ENCODE peak calls at places on chromosomes 16 and 17, in six cellular contexts. L is K562, I is NCI-H748 treated with DMSO at 0.1 percent for 48 hours, N is Peyer's patch, T is NCI-H446, V is T-cell. B is an unnamed sample.

GRCh38 chr17:82267575-82268379 is 5.7 kb downstream of the CSNK1D start:
- DNase-seq in L (peak), I (no peak), N (peak), T (peak), V (no peak), B (peak)

GRCh38 chr16:58638148-58639036 is 8.8 kb upstream of the CNOT1 start:
- DNase-seq in L (peak), I (no peak), N (no peak), T (peak), V (no peak), B (no peak)

GRCh38 chr17:42107597-42108576 is 4.6 kb downstream of the DHX58 start:
- DNase-seq in L (peak), I (peak), N (peak), T (peak), V (peak), B (peak)

GRCh38 chr17:74153456-74153810 is 50.0 kb upstream of the RPL38 start:
- DNase-seq in L (no peak), I (no peak), N (no peak), T (no peak), V (no peak), B (no peak)

GRCh38 chr17:10613775-10614513 is 43.2 kb downstream of the MYH3 start:
- DNase-seq in L (no peak), I (no peak), N (no peak), T (no peak), V (no peak), B (no peak)

GRCh38 chr16:54284931-54285413 is 1.6 kb downstream of the IRX3 start:
- DNase-seq in L (no peak), I (no peak), N (peak), T (no peak), V (no peak), B (no peak)

GRCh38 chr16:81616321-81617020 is 162.6 kb upstream of the PLCG2 start:
- DNase-seq in L (no peak), I (no peak), N (peak), T (peak), V (peak), B (peak)

GRCh38 chr17:72997559-72997958 is 94.9 kb downstream of the SLC39A11 start:
- DNase-seq in L (no peak), I (no peak), N (no peak), T (no peak), V (no peak), B (no peak)

GRCh38 chr17:46943511-46944393 is 20.8 kb downstream of the GOSR2 start:
- DNase-seq in L (peak), I (no peak), N (no peak), T (peak), V (no peak), B (peak)

GRCh38 chr16:27181020-27181419 is 22.3 kb upstream of the KDM8 start:
- DNase-seq in L (no peak), I (no peak), N (no peak), T (no peak), V (no peak), B (no peak)

GRCh38 chr16:86411878-86412277 is 98.4 kb upstream of the FOXF1 start:
- DNase-seq in L (no peak), I (no peak), N (no peak), T (no peak), V (no peak), B (no peak)

GRCh38 chr17:82947051-82947991 is 107.5 kb upstream of the ZNF750 start:
- DNase-seq in L (no peak), I (no peak), N (peak), T (no peak), V (no peak), B (no peak)

GRCh38 chr17:43517615-43518386 is 28.3 kb downstream of the ETV4 start:
- DNase-seq in L (no peak), I (no peak), N (no peak), T (no peak), V (no peak), B (no peak)

GRCh38 chr16:67431077-67431804 is at the start of gene HSD11B2:
- DNase-seq in L (peak), I (no peak), N (peak), T (no peak), V (no peak), B (no peak)

GRCh38 chr16:6949240-6949639 is 383.4 kb upstream of the RBFOX1 start:
- DNase-seq in L (no peak), I (no peak), N (no peak), T (no peak), V (no peak), B (no peak)

GRCh38 chr16:20925780-20926179 is 25.2 kb downstream of the LYRM1 start:
- DNase-seq in L (no peak), I (no peak), N (no peak), T (no peak), V (no peak), B (no peak)

GRCh38 chr16:12356622-12357365 is 380.3 kb downstream of the SNX29 start:
- DNase-seq in L (peak), I (peak), N (no peak), T (no peak), V (no peak), B (no peak)

GRCh38 chr16:23368469-23368868 is 66.4 kb downstream of the SCNN1B start:
- DNase-seq in L (no peak), I (no peak), N (no peak), T (no peak), V (no peak), B (no peak)

GRCh38 chr16:19005561-19006445 is 22.1 kb downstream of the TMC7 start:
- DNase-seq in L (no peak), I (no peak), N (peak), T (peak), V (no peak), B (peak)

GRCh38 chr17:72489273-72489641 is 368.4 kb downstream of the SOX9 start:
- DNase-seq in L (no peak), I (no peak), N (no peak), T (no peak), V (no peak), B (no peak)

GRCh38 chr17:1037238-1037879 is 40.4 kb downstream of the TIMM22 start:
- DNase-seq in L (no peak), I (no peak), N (no peak), T (no peak), V (no peak), B (no peak)

GRCh38 chr16:84260766-84261165 is 21.0 kb upstream of the KCNG4 start:
- DNase-seq in L (no peak), I (no peak), N (no peak), T (no peak), V (no peak), B (no peak)

GRCh38 chr17:883586-883962 is 96.0 kb downstream of the NXN start:
- DNase-seq in L (no peak), I (no peak), N (no peak), T (no peak), V (no peak), B (no peak)

GRCh38 chr17:8820311-8821010 is 21.3 kb upstream of the MFSD6L start:
- DNase-seq in L (no peak), I (no peak), N (peak), T (no peak), V (no peak), B (no peak)

GRCh38 chr16:72800524-72800923 is 247.4 kb downstream of the ZFHX3 start:
- DNase-seq in L (no peak), I (no peak), N (no peak), T (no peak), V (no peak), B (no peak)

GRCh38 chr16:86882586-86883280 is 304.4 kb downstream of the FOXL1 start:
- DNase-seq in L (no peak), I (no peak), N (no peak), T (no peak), V (no peak), B (no peak)

GRCh38 chr17:64406321-64407200 is 15.9 kb upstream of the PECAM1 start:
- DNase-seq in L (peak), I (no peak), N (peak), T (no peak), V (no peak), B (no peak)

GRCh38 chr16:74627506-74628220 is 20.7 kb upstream of the GLG1 start:
- DNase-seq in L (no peak), I (no peak), N (no peak), T (no peak), V (no peak), B (no peak)

GRCh38 chr17:29929006-29929543 is 953 bp downstream of the SSH2 start:
- DNase-seq in L (peak), I (peak), N (peak), T (peak), V (peak), B (no peak)

GRCh38 chr17:73706428-73706827 is 62.2 kb upstream of the SDK2 start:
- DNase-seq in L (no peak), I (peak), N (no peak), T (no peak), V (no peak), B (no peak)

GRCh38 chr16:28823291-28823718 is 506 bp downstream of the ATXN2L start:
- DNase-seq in L (no peak), I (no peak), N (no peak), T (no peak), V (no peak), B (no peak)